ENCODE peak calls at places on chromosome 11, in eight cellular contexts. E is activated T-cell treated with anti-CD3 and anti-CD28 coated beads for 1 hour; G is EL; F is stimulated activated CD4-positive, alpha-beta T cell treated with anti-CD3 and anti-CD28 coated beads, Interleukin-4, amount 100 ng/mL, for 24 hours; I is AG09319; T is CD4-positive, alpha-beta T cell; D is tibial nerve; M is central memory CD4-positive, alpha-beta T cell. Q is an unnamed sample.

GRCh38 chr11:35321532-35322320 is 97.6 kb downstream of the SLC1A2 start:
- DNase-seq in I (peak), D (no peak), T (no peak), F (no peak), M (no peak), E (no peak), G (peak), Q (no peak)

GRCh38 chr11:1437500-1437899 is 47.8 kb downstream of the BRSK2 start:
- DNase-seq in E (no peak), D (no peak), T (no peak), F (no peak), I (no peak), M (no peak), G (peak), Q (no peak)

GRCh38 chr11:18248561-18248960 is at the start of gene SAA2:
- DNase-seq in I (no peak), T (no peak), F (no peak), G (no peak), M (no peak), E (no peak), D (no peak), Q (no peak)

GRCh38 chr11:20963596-20963995 is 294.2 kb downstream of the NELL1 start:
- DNase-seq in G (no peak), M (no peak), F (no peak), T (no peak), E (no peak), D (no peak), I (no peak), Q (no peak)

GRCh38 chr11:44659641-44660040 is 67.1 kb upstream of the TSPAN18 start:
- DNase-seq in G (no peak), D (no peak), M (no peak), E (no peak), I (no peak), F (no peak), T (no peak), Q (no peak)

GRCh38 chr11:75389925-75390324 is 9.4 kb upstream of the RPS3 start:
- DNase-seq in F (no peak), I (no peak), T (no peak), M (no peak), E (no peak), G (no peak), D (no peak), Q (no peak)

GRCh38 chr11:125494033-125494364 is 2.1 kb downstream of the FEZ1 start:
- DNase-seq in D (no peak), M (no peak), I (no peak), T (no peak), F (no peak), G (no peak), E (no peak), Q (no peak)

GRCh38 chr11:108788565-108789199 is 123.8 kb downstream of the DDX10 start:
- DNase-seq in T (no peak), I (no peak), E (no peak), G (peak), M (no peak), D (no peak), F (no peak), Q (no peak)

GRCh38 chr11:75737314-75737713 is 19.7 kb downstream of the MOGAT2 start:
- DNase-seq in M (no peak), D (no peak), F (no peak), E (no peak), I (no peak), G (no peak), T (no peak), Q (no peak)

Q was measured in CMK.